ENCODE peak calls at places on chromosomes 1 and 21, in four cellular contexts. A, S, R and U are unnamed samples.
A peak's percentile ranks its signal among the peaks of the same experiment; 100 is the strongest.

GRCh38 chr1:91583326-91583755 is 82.7 kb downstream of the CDC7 start:
- DNase-seq in S (no peak), R (no peak), A (no peak), U (no peak)

GRCh38 chr1:185862235-185862634 is 128.0 kb downstream of the HMCN1 start:
- DNase-seq in S (no peak), A (no peak), R (peak; percentile 42), U (no peak)

GRCh38 chr1:63523738-63524137 is 413 bp downstream of the EFCAB7 start:
- DNase-seq in R (no peak), S (no peak), A (no peak), U (no peak)

GRCh38 chr1:160755864-160756616 is 17.0 kb downstream of the SLAMF7 start:
- DNase-seq in R (no peak), S (no peak), A (no peak), U (no peak)

GRCh38 chr21:15255359-15256157 is 190.8 kb upstream of the NRIP1 start:
- DNase-seq in R (no peak), S (no peak), A (no peak), U (no peak)

GRCh38 chr1:203288351-203288894 is 16.9 kb upstream of the BTG2 start:
- DNase-seq in S (no peak), R (no peak), A (no peak), U (no peak)

GRCh38 chr21:30044447-30045064 is 104.8 kb upstream of the GRIK1 start:
- DNase-seq in R (peak; percentile 44), S (no peak), A (no peak), U (no peak)

GRCh38 chr1:100622966-100623762 is 85.2 kb downstream of the GPR88 start:
- DNase-seq in S (no peak), A (no peak), R (no peak), U (no peak)

GRCh38 chr1:236896716-236897115 is 101.6 kb downstream of the MTR start:
- DNase-seq in A (no peak), S (no peak), R (no peak), U (no peak)

GRCh38 chr1:114340906-114341698 is 169.9 kb downstream of the TRIM33 start:
- DNase-seq in R (no peak), S (no peak), A (no peak), U (no peak)

GRCh38 chr1:27137022-27137542 is 17.8 kb downstream of the SLC9A1 start:
- DNase-seq in A (peak; percentile 78), S (no peak), R (peak; percentile 83), U (peak; percentile 67)

GRCh38 chr1:17089496-17089895 is 29.8 kb downstream of the PADI2 start:
- DNase-seq in S (no peak), R (no peak), A (no peak), U (no peak)

GRCh38 chr1:211813590-211813989 is 17.0 kb downstream of the LPGAT1 start:
- DNase-seq in S (no peak), A (no peak), R (no peak), U (peak; percentile 83)

GRCh38 chr1:162565460-162565859 is 3.9 kb downstream of the UAP1 start:
- DNase-seq in R (no peak), A (no peak), S (no peak), U (no peak)

GRCh38 chr21:45990049-45990711 is 8.6 kb downstream of the COL6A1 start:
- DNase-seq in R (no peak), A (no peak), S (no peak), U (no peak)

GRCh38 chr1:186806477-186806876 is 22.3 kb upstream of the PLA2G4A start:
- DNase-seq in A (no peak), S (no peak), R (no peak), U (no peak)

GRCh38 chr1:24727490-24728214 is 17.6 kb upstream of the CLIC4 start:
- DNase-seq in S (peak; percentile 71), R (no peak), A (peak; percentile 52), U (peak; percentile 86)

GRCh38 chr1:206514821-206515387 is 7.6 kb downstream of the RASSF5 start:
- DNase-seq in A (no peak), R (no peak), S (no peak), U (no peak)

GRCh38 chr21:39441502-39442475 is 3.8 kb downstream of the LCA5L start:
- DNase-seq in S (no peak), A (no peak), R (peak; percentile 83), U (peak; percentile 69)

GRCh38 chr1:209655412-209655811 is 3.2 kb upstream of the LAMB3 start:
- DNase-seq in S (no peak), R (no peak), A (no peak), U (no peak)

GRCh38 chr1:183012301-183012994 is 10.8 kb upstream of the LAMC1 start:
- DNase-seq in S (no peak), R (no peak), A (no peak), U (no peak)

GRCh38 chr1:228050571-228051181 is 31.8 kb upstream of the ARF1 start:
- DNase-seq in S (no peak), A (no peak), R (no peak), U (no peak)

GRCh38 chr1:39398278-39399010 is 93.0 kb upstream of the BMP8A start:
- DNase-seq in A (no peak), S (no peak), R (peak; percentile 85), U (peak; percentile 58)

GRCh38 chr1:111738436-111739221 is 566 bp downstream of the INKA2 start:
- DNase-seq in A (peak; percentile 40), R (peak; percentile 32), S (no peak), U (peak; percentile 45)

GRCh38 chr1:198234511-198235251 is 77.9 kb downstream of the NEK7 start:
- DNase-seq in S (no peak), R (no peak), A (no peak), U (no peak)

GRCh38 chr1:214224605-214225354 is 56.2 kb upstream of the SMYD2 start:
- DNase-seq in R (no peak), A (no peak), S (no peak), U (no peak)
- TF ChIP-seq SPI1 in R (no peak), A (no peak), S (no peak), U (no peak)

GRCh38 chr1:181010789-181011188 is 11.9 kb downstream of the STX6 start:
- DNase-seq in S (no peak), A (no peak), R (no peak), U (no peak)
- TF ChIP-seq SPI1 in S (no peak), A (no peak), R (no peak), U (no peak)

DNA sequence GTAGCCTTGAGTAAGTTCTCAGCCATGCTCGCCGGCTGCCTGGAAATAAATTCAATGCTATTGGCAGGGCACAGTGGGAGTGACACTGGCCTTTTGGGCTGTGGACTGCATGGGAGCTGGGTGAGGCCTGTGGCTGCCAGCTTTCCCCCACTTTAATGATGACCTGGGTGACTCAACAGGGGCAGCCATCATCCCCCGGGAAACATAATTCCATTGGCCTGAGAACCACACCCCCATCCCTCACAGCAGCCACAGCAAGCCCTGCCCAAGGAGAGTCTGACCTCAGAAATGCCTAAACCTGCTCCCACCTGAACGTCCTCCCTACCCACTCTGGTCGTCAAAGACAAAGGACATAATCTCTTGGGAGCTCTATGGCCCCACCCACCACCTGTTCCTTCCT is 384.0 kb downstream of the LTN1 start:
- DNase-seq in A (no peak), R (no peak), S (no peak), U (no peak)
- TF ChIP-seq SPI1 in A (no peak), R (no peak), S (no peak), U (no peak)

GRCh38 chr1:1032428-1032827 is 12.5 kb downstream of the AGRN start:
- DNase-seq in A (no peak), S (no peak), R (no peak), U (no peak)
- TF ChIP-seq SPI1 in A (no peak), S (no peak), R (no peak), U (no peak)

GRCh38 chr1:164780111-164780510 is 221.1 kb downstream of the PBX1 start:
- DNase-seq in S (no peak), R (no peak), A (no peak), U (no peak)

GRCh38 chr1:164781980-164782379 is 223.0 kb downstream of the PBX1 start:
- DNase-seq in A (no peak), R (no peak), S (no peak), U (no peak)

GRCh38 chr1:164783778-164784555 is 225.0 kb downstream of the PBX1 start:
- DNase-seq in R (no peak), A (no peak), S (no peak), U (no peak)

GRCh38 chr1:164779376-164779775 is 220.4 kb downstream of the PBX1 start:
- DNase-seq in R (no peak), S (no peak), A (no peak), U (no peak)

GRCh38 chr1:164780863-164781262 is 221.9 kb downstream of the PBX1 start:
- DNase-seq in R (no peak), S (no peak), A (no peak), U (no peak)
- TF ChIP-seq SPI1 in R (no peak), S (no peak), A (no peak), U (no peak)

GRCh38 chr21:33587792-33588484 is 546 bp downstream of the DONSON start:
- DNase-seq in R (peak; percentile 67), A (peak; percentile 16), S (no peak), U (no peak)
- TF ChIP-seq SPI1 in R (no peak), A (no peak), S (no peak), U (no peak)

GRCh38 chr1:8517579-8518489 is 199.9 kb downstream of the SLC45A1 start:
- DNase-seq in S (no peak), A (no peak), R (peak; percentile 61), U (no peak)
- TF ChIP-seq SPI1 in S (no peak), A (no peak), R (peak; percentile 46), U (no peak)